ENCODE peak calls at places on chromosomes 4 and X, in five cellular contexts. One of them, this sample, is unnamed. For H3K4me1, the result is how much of the 10 kb centered on the place peaks cover.

GRCh38 chr4:20487446-20487845 is 212.8 kb upstream of the PACRGL start:
- DNase-seq in PC-9: no peak
- DNase-seq in psoas muscle: no peak
- DNase-seq in H9: no peak
- DNase-seq in tibial nerve: no peak
- DNase-seq in this sample: no peak

GRCh38 chr4:128347930-128348660 is 60.5 kb upstream of the PGRMC2 start:
- DNase-seq in H9: no peak
- DNase-seq in PC-9: no peak
- DNase-seq in tibial nerve: no peak
- DNase-seq in psoas muscle: no peak
- DNase-seq in this sample: no peak

GRCh38 chr4:152554742-152555141 is 18.9 kb upstream of the FBXW7 start:
- DNase-seq in psoas muscle: no peak
- DNase-seq in PC-9: no peak
- DNase-seq in tibial nerve: no peak
- DNase-seq in H9: no peak
- DNase-seq in this sample: no peak

GRCh38 chr4:38034986-38035882 is 75.0 kb downstream of the PTTG2 start:
- DNase-seq in tibial nerve: peak
- DNase-seq in PC-9: peak
- DNase-seq in H9: no peak
- DNase-seq in psoas muscle: no peak
- DNase-seq in this sample: peak

GRCh38 chr4:1239141-1239948 is 9.6 kb downstream of the CTBP1 start:
- DNase-seq in PC-9: no peak
- DNase-seq in H9: no peak
- DNase-seq in tibial nerve: no peak
- DNase-seq in psoas muscle: peak
- DNase-seq in this sample: no peak

GRCh38 chrX:130746709-130747347 is 156.2 kb downstream of the ENOX2 start:
- DNase-seq in PC-9: no peak
- DNase-seq in H9: no peak
- DNase-seq in tibial nerve: no peak
- DNase-seq in psoas muscle: no peak
- DNase-seq in this sample: no peak

GRCh38 chrX:11913001-11913400 is 155.0 kb downstream of the MSL3 start:
- DNase-seq in tibial nerve: no peak
- DNase-seq in psoas muscle: no peak
- DNase-seq in H9: no peak
- DNase-seq in PC-9: no peak
- DNase-seq in this sample: no peak

GRCh38 chr4:26281876-26282275 is 38.9 kb upstream of the RBPJ start:
- DNase-seq in tibial nerve: no peak
- DNase-seq in psoas muscle: no peak
- DNase-seq in H9: no peak
- DNase-seq in PC-9: peak
- DNase-seq in this sample: no peak

GRCh38 chr4:20368926-20369325 is 117.2 kb downstream of the SLIT2 start:
- DNase-seq in tibial nerve: no peak
- DNase-seq in psoas muscle: no peak
- DNase-seq in H9: no peak
- DNase-seq in PC-9: no peak
- DNase-seq in this sample: no peak

GRCh38 chrX:139982856-139983255 is 17.5 kb upstream of the CXorf66 start:
- DNase-seq in tibial nerve: no peak
- DNase-seq in psoas muscle: no peak
- DNase-seq in PC-9: no peak
- DNase-seq in H9: no peak
- DNase-seq in this sample: no peak

GRCh38 chr4:174217273-174218126 is 66.0 kb downstream of the FBXO8 start:
- DNase-seq in tibial nerve: no peak
- DNase-seq in PC-9: no peak
- DNase-seq in H9: no peak
- DNase-seq in psoas muscle: no peak
- DNase-seq in this sample: peak

GRCh38 chr4:76950052-76950845 is 697 bp downstream of the SEPTIN11 start:
- DNase-seq in H9: no peak
- DNase-seq in PC-9: no peak
- DNase-seq in psoas muscle: peak
- DNase-seq in tibial nerve: peak
- DNase-seq in this sample: peak

GRCh38 chr4:123956204-123956603 is 559.6 kb downstream of the SPRY1 start:
- DNase-seq in tibial nerve: no peak
- DNase-seq in psoas muscle: no peak
- DNase-seq in H9: no peak
- DNase-seq in PC-9: no peak
- DNase-seq in this sample: no peak

GRCh38 chr4:70958681-70959080 is 34.8 kb upstream of the DCK start:
- DNase-seq in PC-9: no peak
- DNase-seq in psoas muscle: no peak
- DNase-seq in H9: no peak
- DNase-seq in tibial nerve: no peak
- DNase-seq in this sample: no peak

GRCh38 chr4:156999175-156999517 is 27.5 kb upstream of the PDGFC start:
- DNase-seq in PC-9: peak
- DNase-seq in H9: peak
- DNase-seq in tibial nerve: peak
- DNase-seq in psoas muscle: no peak
- DNase-seq in this sample: peak

GRCh38 chr4:152408514-152409327 is 127.2 kb downstream of the FBXW7 start:
- DNase-seq in psoas muscle: no peak
- DNase-seq in H9: no peak
- DNase-seq in PC-9: no peak
- DNase-seq in tibial nerve: no peak
- DNase-seq in this sample: peak

GRCh38 chr4:106898621-106899230 is 137.4 kb downstream of the DKK2 start:
- DNase-seq in tibial nerve: peak
- DNase-seq in H9: peak
- DNase-seq in PC-9: no peak
- DNase-seq in psoas muscle: no peak
- DNase-seq in this sample: peak

GRCh38 chrX:65985211-65985610 is 54.7 kb downstream of the VSIG4 start:
- DNase-seq in PC-9: no peak
- DNase-seq in tibial nerve: no peak
- DNase-seq in psoas muscle: no peak
- DNase-seq in H9: no peak
- DNase-seq in this sample: no peak

GRCh38 chrX:102708900-102709299 is 3.3 kb upstream of the GPRASP2 start:
- DNase-seq in H9: no peak
- DNase-seq in psoas muscle: no peak
- DNase-seq in tibial nerve: no peak
- DNase-seq in PC-9: no peak
- DNase-seq in this sample: no peak

GRCh38 chrX:122512561-122513072 is 671.5 kb upstream of the GRIA3 start:
- DNase-seq in H9: no peak
- DNase-seq in psoas muscle: no peak
- DNase-seq in PC-9: no peak
- DNase-seq in tibial nerve: no peak
- DNase-seq in this sample: no peak

GRCh38 chr4:17639136-17639535 is 24.7 kb downstream of the MED28 start:
- DNase-seq in psoas muscle: no peak
- DNase-seq in H9: no peak
- DNase-seq in PC-9: no peak
- DNase-seq in tibial nerve: no peak
- DNase-seq in this sample: no peak

GRCh38 chr4:53987761-53988171 is 76.6 kb downstream of the CHIC2 start:
- DNase-seq in psoas muscle: no peak
- DNase-seq in PC-9: no peak
- DNase-seq in tibial nerve: no peak
- DNase-seq in H9: no peak
- DNase-seq in this sample: peak

GRCh38 chrX:13077168-13077567 is 32.7 kb upstream of the FAM9C start:
- DNase-seq in PC-9: no peak
- DNase-seq in psoas muscle: no peak
- DNase-seq in tibial nerve: no peak
- DNase-seq in H9: no peak
- DNase-seq in this sample: no peak

GRCh38 chr4:15779336-15779735 is 1.2 kb downstream of the CD38 start:
- DNase-seq in psoas muscle: peak
- DNase-seq in H9: peak
- DNase-seq in tibial nerve: peak
- DNase-seq in PC-9: no peak
- DNase-seq in this sample: peak

GRCh38 chr4:77959566-77960338 is 97.1 kb downstream of the MRPL1 start:
- DNase-seq in H9: no peak
- DNase-seq in tibial nerve: peak
- DNase-seq in PC-9: no peak
- DNase-seq in psoas muscle: no peak
- DNase-seq in this sample: peak

GRCh38 chrX:39953879-39954278 is 143.9 kb downstream of the BCOR start:
- DNase-seq in psoas muscle: peak
- DNase-seq in tibial nerve: peak
- DNase-seq in PC-9: no peak
- DNase-seq in H9: no peak
- DNase-seq in this sample: peak

GRCh38 chr4:82433791-82434190 is 3.4 kb downstream of the ENOPH1 start:
- DNase-seq in tibial nerve: no peak
- DNase-seq in H9: no peak
- DNase-seq in PC-9: no peak
- DNase-seq in psoas muscle: no peak
- DNase-seq in this sample: no peak

GRCh38 chr4:20151436-20151835 is 100.3 kb upstream of the SLIT2 start:
- DNase-seq in tibial nerve: no peak
- DNase-seq in PC-9: no peak
- DNase-seq in H9: no peak
- DNase-seq in psoas muscle: no peak
- DNase-seq in this sample: no peak

GRCh38 chr4:155900402-155900801 is 3.1 kb upstream of the TDO2 start:
- DNase-seq in H9: no peak
- DNase-seq in psoas muscle: no peak
- DNase-seq in tibial nerve: no peak
- DNase-seq in PC-9: no peak
- DNase-seq in this sample: peak

GRCh38 chr4:21795091-21795490 is 153.5 kb downstream of the KCNIP4 start:
- DNase-seq in H9: no peak
- DNase-seq in psoas muscle: no peak
- DNase-seq in PC-9: no peak
- DNase-seq in tibial nerve: no peak
- DNase-seq in this sample: no peak

GRCh38 chr4:21792736-21793135 is 155.8 kb downstream of the KCNIP4 start:
- DNase-seq in H9: no peak
- DNase-seq in PC-9: no peak
- DNase-seq in tibial nerve: no peak
- DNase-seq in psoas muscle: no peak
- DNase-seq in this sample: no peak

DNA sequence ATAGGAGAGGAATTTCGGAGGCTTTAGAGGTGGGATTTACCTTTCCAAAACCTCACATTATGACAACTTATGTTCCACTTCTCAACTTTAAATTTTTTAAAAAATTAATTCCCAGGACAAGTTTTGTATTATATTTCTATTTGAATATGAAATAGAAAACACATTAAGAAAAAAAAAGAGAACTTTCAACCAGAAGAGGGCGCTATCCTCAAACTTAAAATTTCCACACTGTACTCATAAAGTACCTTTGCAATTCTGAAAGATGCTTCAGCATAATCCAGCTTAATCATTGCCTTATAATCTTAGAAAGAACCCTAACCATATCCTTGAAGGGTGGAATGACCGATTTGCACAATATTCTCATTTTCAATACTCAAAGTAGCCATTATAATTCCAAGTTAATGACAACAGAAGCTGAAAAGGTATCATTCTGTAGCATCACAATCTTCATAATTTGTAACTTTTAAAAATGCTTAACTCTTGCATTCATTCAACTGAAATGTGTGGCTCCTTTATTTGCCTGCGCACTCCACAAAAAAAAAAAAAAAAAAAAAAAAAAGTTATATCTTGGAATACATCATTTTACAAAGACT is 158.0 kb downstream of the KCNIP4 start:
- DNase-seq in psoas muscle: no peak
- DNase-seq in PC-9: no peak
- DNase-seq in tibial nerve: no peak
- DNase-seq in H9: no peak
- DNase-seq in this sample: peak
- TF ChIP-seq CTCF in psoas muscle: peak
- TF ChIP-seq CTCF in PC-9: peak
- TF ChIP-seq CTCF in tibial nerve: peak
- TF ChIP-seq CTCF in H9: peak
- TF ChIP-seq CTCF in this sample: peak

GRCh38 chr4:3337357-3337732 is 44.5 kb downstream of the RGS12 start:
- DNase-seq in tibial nerve: no peak
- DNase-seq in psoas muscle: no peak
- DNase-seq in PC-9: no peak
- DNase-seq in H9: no peak
- DNase-seq in this sample: no peak

GRCh38 chr4:3335385-3335784 is 42.6 kb downstream of the RGS12 start:
- DNase-seq in H9: no peak
- DNase-seq in psoas muscle: no peak
- DNase-seq in PC-9: no peak
- DNase-seq in tibial nerve: no peak
- DNase-seq in this sample: no peak

GRCh38 chr4:3335982-3336381 is 43.2 kb downstream of the RGS12 start:
- DNase-seq in tibial nerve: no peak
- DNase-seq in psoas muscle: no peak
- DNase-seq in PC-9: no peak
- DNase-seq in H9: no peak
- DNase-seq in this sample: no peak

GRCh38 chr4:3337811-3338210 is 45.0 kb downstream of the RGS12 start:
- DNase-seq in psoas muscle: no peak
- DNase-seq in tibial nerve: no peak
- DNase-seq in PC-9: no peak
- DNase-seq in H9: no peak
- DNase-seq in this sample: no peak

GRCh38 chr4:3336389-3337356 is 43.9 kb downstream of the RGS12 start:
- DNase-seq in PC-9: no peak
- DNase-seq in tibial nerve: no peak
- DNase-seq in psoas muscle: no peak
- DNase-seq in H9: no peak
- DNase-seq in this sample: no peak
- H3K4me1 ChIP-seq in PC-9: under half
- H3K4me1 ChIP-seq in tibial nerve: under half
- H3K4me1 ChIP-seq in psoas muscle: under half
- H3K4me1 ChIP-seq in H9: under half
- H3K4me1 ChIP-seq in this sample: under half

DNA sequence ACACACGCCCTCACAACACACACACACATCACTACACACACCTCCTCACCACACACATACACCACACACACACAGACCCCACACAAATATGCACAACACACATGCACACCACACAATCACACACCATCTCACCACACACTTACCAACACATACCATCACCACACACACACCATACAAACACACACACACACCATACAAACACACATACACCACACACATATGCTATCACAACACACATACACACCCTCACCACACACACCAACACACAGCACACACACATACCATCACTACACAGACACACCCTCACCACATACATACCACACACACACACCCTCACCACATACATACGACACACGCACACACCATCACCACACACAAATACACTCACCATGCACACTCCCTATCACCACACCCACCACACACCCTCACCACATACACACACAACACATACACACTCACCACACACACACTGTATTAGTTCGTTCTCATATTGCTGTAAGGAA is 107.0 kb downstream of the DCTD start:
- DNase-seq in H9: no peak
- DNase-seq in tibial nerve: no peak
- DNase-seq in psoas muscle: no peak
- DNase-seq in PC-9: no peak
- DNase-seq in this sample: no peak
- H3K27ac ChIP-seq in H9: no peak
- H3K27ac ChIP-seq in tibial nerve: no peak
- H3K27ac ChIP-seq in psoas muscle: no peak
- H3K27ac ChIP-seq in PC-9: no peak
- H3K27ac ChIP-seq in this sample: no peak

GRCh38 chr4:8110071-8110986 is 48.3 kb downstream of the ABLIM2 start:
- DNase-seq in tibial nerve: no peak
- DNase-seq in H9: peak
- DNase-seq in psoas muscle: no peak
- DNase-seq in PC-9: peak
- DNase-seq in this sample: peak
- TF ChIP-seq CTCF in tibial nerve: no peak
- TF ChIP-seq CTCF in H9: peak
- TF ChIP-seq CTCF in psoas muscle: no peak
- TF ChIP-seq CTCF in PC-9: no peak
- TF ChIP-seq CTCF in this sample: peak

This sample was measured in hepatocyte.